ENCODE peak calls at places on chromosome 19, in seven cellular contexts. One of them, this sample, is unnamed.

GRCh38 chr19:18278521-18279265 is 2.7 kb downstream of the JUND start:
- DNase-seq in heart right ventricle: no peak
- DNase-seq in tibial artery: no peak
- DNase-seq in IMR-90: no peak
- DNase-seq in cardiac muscle cell: peak
- DNase-seq in ovary: peak
- DNase-seq in fibroblast of the aortic adventitia: peak
- DNase-seq in this sample: no peak

GRCh38 chr19:40347476-40348124 is 597 bp downstream of the C19orf47 start:
- DNase-seq in cardiac muscle cell: no peak
- DNase-seq in IMR-90: no peak
- DNase-seq in ovary: no peak
- DNase-seq in heart right ventricle: no peak
- DNase-seq in fibroblast of the aortic adventitia: peak
- DNase-seq in tibial artery: no peak
- DNase-seq in this sample: no peak

GRCh38 chr19:31595521-31595920 is 246.3 kb upstream of the TSHZ3 start:
- DNase-seq in ovary: no peak
- DNase-seq in tibial artery: no peak
- DNase-seq in IMR-90: no peak
- DNase-seq in cardiac muscle cell: no peak
- DNase-seq in heart right ventricle: no peak
- DNase-seq in fibroblast of the aortic adventitia: no peak
- DNase-seq in this sample: no peak

GRCh38 chr19:54287456-54287855 is 6.5 kb upstream of the LILRB2 start:
- DNase-seq in IMR-90: peak
- DNase-seq in tibial artery: no peak
- DNase-seq in cardiac muscle cell: peak
- DNase-seq in ovary: no peak
- DNase-seq in fibroblast of the aortic adventitia: peak
- DNase-seq in heart right ventricle: no peak
- DNase-seq in this sample: no peak

GRCh38 chr19:46861691-46862503 is 1.1 kb downstream of the ARHGAP35 start:
- DNase-seq in tibial artery: no peak
- DNase-seq in IMR-90: no peak
- DNase-seq in cardiac muscle cell: no peak
- DNase-seq in ovary: peak
- DNase-seq in fibroblast of the aortic adventitia: peak
- DNase-seq in heart right ventricle: peak
- DNase-seq in this sample: no peak

GRCh38 chr19:3095375-3096191 is 1.4 kb downstream of the GNA11 start:
- DNase-seq in cardiac muscle cell: no peak
- DNase-seq in tibial artery: no peak
- DNase-seq in ovary: no peak
- DNase-seq in IMR-90: no peak
- DNase-seq in heart right ventricle: no peak
- DNase-seq in fibroblast of the aortic adventitia: no peak
- DNase-seq in this sample: peak

GRCh38 chr19:3496392-3497273 is 3.8 kb downstream of the DOHH start:
- DNase-seq in fibroblast of the aortic adventitia: no peak
- DNase-seq in ovary: no peak
- DNase-seq in tibial artery: no peak
- DNase-seq in heart right ventricle: no peak
- DNase-seq in cardiac muscle cell: no peak
- DNase-seq in IMR-90: no peak
- DNase-seq in this sample: no peak

GRCh38 chr19:8240274-8241229 is 31.4 kb downstream of the CERS4 start:
- DNase-seq in fibroblast of the aortic adventitia: peak
- DNase-seq in heart right ventricle: peak
- DNase-seq in tibial artery: peak
- DNase-seq in ovary: peak
- DNase-seq in IMR-90: peak
- DNase-seq in cardiac muscle cell: peak
- DNase-seq in this sample: peak

GRCh38 chr19:49073514-49074378 is 1.2 kb upstream of the KCNA7 start:
- DNase-seq in IMR-90: no peak
- DNase-seq in heart right ventricle: no peak
- DNase-seq in fibroblast of the aortic adventitia: no peak
- DNase-seq in cardiac muscle cell: no peak
- DNase-seq in ovary: no peak
- DNase-seq in tibial artery: no peak
- DNase-seq in this sample: no peak
- TF ChIP-seq CTCF in IMR-90: peak
- TF ChIP-seq CTCF in heart right ventricle: no peak
- TF ChIP-seq CTCF in fibroblast of the aortic adventitia: peak
- TF ChIP-seq CTCF in cardiac muscle cell: peak
- TF ChIP-seq CTCF in ovary: no peak
- TF ChIP-seq CTCF in tibial artery: no peak
- TF ChIP-seq CTCF in this sample: no peak

DNA sequence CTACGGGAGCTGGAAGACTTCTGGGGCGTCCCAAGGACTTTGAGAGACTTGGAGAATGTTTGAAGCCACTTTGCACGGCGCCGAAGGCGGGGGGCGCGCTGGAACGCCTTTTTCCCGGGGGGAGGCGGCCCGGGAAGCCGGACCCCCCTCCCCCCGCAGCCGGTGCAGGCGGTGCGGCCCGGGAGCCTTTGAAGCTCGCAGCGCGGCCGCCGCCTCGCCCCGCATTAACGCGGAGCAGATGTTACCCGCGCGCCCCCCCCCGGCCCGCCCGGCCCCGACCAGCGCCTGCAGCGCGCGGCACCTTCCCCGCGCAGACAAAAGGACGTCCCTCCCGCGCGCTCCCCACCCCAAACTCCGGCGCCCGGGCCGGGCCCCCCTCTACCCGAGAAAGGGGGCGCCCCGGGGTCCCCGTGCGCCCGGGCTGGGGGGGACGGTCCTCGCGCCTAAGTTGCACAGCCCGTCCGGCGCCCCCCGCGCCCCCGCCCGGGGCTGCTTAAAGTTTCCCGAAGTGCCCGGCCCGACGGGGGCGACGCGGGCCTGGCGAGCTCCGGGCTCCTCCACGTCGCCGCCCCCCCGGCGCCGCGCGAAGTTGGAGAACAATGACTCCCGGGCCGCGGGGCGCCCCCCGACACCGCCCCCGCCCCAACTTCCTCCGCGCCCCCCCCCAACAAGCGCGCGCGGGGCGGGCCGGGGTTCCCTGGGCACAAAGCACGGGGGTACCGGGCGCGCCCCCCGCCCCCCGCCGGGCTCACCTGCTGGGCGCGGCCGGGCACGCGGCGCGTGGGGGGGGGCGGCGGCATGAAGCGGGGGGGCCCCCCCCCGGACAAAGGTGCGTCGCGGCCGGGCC is 644 bp downstream of the TCF3 start:
- DNase-seq in cardiac muscle cell: peak
- DNase-seq in ovary: peak
- DNase-seq in fibroblast of the aortic adventitia: peak
- DNase-seq in tibial artery: no peak
- DNase-seq in heart right ventricle: peak
- DNase-seq in IMR-90: peak
- DNase-seq in this sample: no peak
- H3K4me3 ChIP-seq in cardiac muscle cell: peak
- H3K4me3 ChIP-seq in ovary: peak
- H3K4me3 ChIP-seq in fibroblast of the aortic adventitia: peak
- H3K4me3 ChIP-seq in tibial artery: peak
- H3K4me3 ChIP-seq in heart right ventricle: peak
- H3K4me3 ChIP-seq in IMR-90: peak
- H3K4me3 ChIP-seq in this sample: peak

GRCh38 chr19:35868172-35868822 is at the start of gene APLP1:
- DNase-seq in fibroblast of the aortic adventitia: peak
- DNase-seq in tibial artery: peak
- DNase-seq in IMR-90: no peak
- DNase-seq in ovary: peak
- DNase-seq in heart right ventricle: peak
- DNase-seq in cardiac muscle cell: peak
- DNase-seq in this sample: peak
- TF ChIP-seq CTCF in fibroblast of the aortic adventitia: no peak
- TF ChIP-seq CTCF in tibial artery: no peak
- TF ChIP-seq CTCF in IMR-90: no peak
- TF ChIP-seq CTCF in ovary: no peak
- TF ChIP-seq CTCF in heart right ventricle: no peak
- TF ChIP-seq CTCF in cardiac muscle cell: no peak
- TF ChIP-seq CTCF in this sample: no peak

DNA sequence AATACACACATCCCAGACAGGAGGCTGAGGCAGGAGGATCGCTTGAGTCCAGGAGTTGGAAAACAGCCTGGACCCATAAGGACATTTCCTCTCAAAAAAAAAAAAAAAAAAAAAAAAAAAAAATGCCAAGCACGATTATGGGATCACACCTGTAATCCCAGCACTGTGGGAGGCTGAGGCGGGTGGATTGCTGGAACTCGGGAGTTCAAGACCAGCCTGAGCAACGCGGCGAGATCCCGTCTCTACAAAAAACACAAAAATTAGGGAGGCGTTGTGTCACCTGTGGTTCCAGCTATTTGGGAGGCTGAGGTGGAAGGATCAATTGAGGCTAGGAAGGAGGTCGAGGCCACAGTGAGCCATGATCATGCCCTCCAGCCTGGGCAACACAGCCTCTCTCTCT is 975 bp upstream of the OCEL1 start:
- DNase-seq in cardiac muscle cell: no peak
- DNase-seq in IMR-90: no peak
- DNase-seq in heart right ventricle: no peak
- DNase-seq in fibroblast of the aortic adventitia: no peak
- DNase-seq in tibial artery: no peak
- DNase-seq in ovary: no peak
- DNase-seq in this sample: no peak
- H3K4me3 ChIP-seq in cardiac muscle cell: no peak
- H3K4me3 ChIP-seq in IMR-90: no peak
- H3K4me3 ChIP-seq in heart right ventricle: no peak
- H3K4me3 ChIP-seq in fibroblast of the aortic adventitia: no peak
- H3K4me3 ChIP-seq in tibial artery: peak
- H3K4me3 ChIP-seq in ovary: no peak
- H3K4me3 ChIP-seq in this sample: no peak

This sample was measured in left lung.